ENCODE peak calls at places on chromosome 13, in eight cellular contexts. K is thyroid gland, Q is pancreas, M is mesothelial cell of epicardium, Z is progenitor cell of endocrine pancreas, B is uterus, V is tibial artery, F is GM23338. L is an unnamed sample.

GRCh38 chr13:32031815-32032345 is 306 bp downstream of the FRY start:
- DNase-seq in K (no peak), Q (no peak), M (no peak), Z (no peak), B (no peak), V (no peak), F (peak; percentile 33), L (no peak)

GRCh38 chr13:34412295-34412694 is 529.8 kb upstream of the NBEA start:
- DNase-seq in K (no peak), Q (no peak), M (no peak), Z (no peak), B (no peak), V (no peak), F (no peak), L (no peak)

GRCh38 chr13:24709186-24709913 is 29.1 kb downstream of the ATP12A start:
- DNase-seq in K (no peak), Q (no peak), M (no peak), Z (no peak), B (no peak), V (no peak), F (peak; percentile 26), L (no peak)

GRCh38 chr13:29861694-29862110 is 11.3 kb upstream of the UBL3 start:
- DNase-seq in K (no peak), Q (no peak), M (no peak), Z (no peak), B (no peak), V (no peak), F (no peak), L (no peak)

GRCh38 chr13:112762690-112763080 is 72.8 kb downstream of the ATP11A start:
- DNase-seq in K (no peak), Q (no peak), M (no peak), Z (no peak), B (no peak), V (no peak), F (no peak), L (no peak)

GRCh38 chr13:109954441-109954840 is 168.1 kb upstream of the IRS2 start:
- DNase-seq in K (no peak), Q (no peak), M (no peak), Z (no peak), B (no peak), V (no peak), F (no peak), L (no peak)

GRCh38 chr13:86109107-86109506 is 309.9 kb upstream of the SLITRK6 start:
- DNase-seq in K (no peak), Q (no peak), M (no peak), Z (no peak), B (no peak), V (no peak), F (no peak), L (no peak)

GRCh38 chr13:39370554-39370953 is 232.4 kb downstream of the LHFPL6 start:
- DNase-seq in K (no peak), Q (no peak), M (no peak), Z (no peak), B (peak; percentile 49), V (peak; percentile 48), F (no peak), L (peak; percentile 49)

GRCh38 chr13:23678768-23679167 is 108.6 kb downstream of the TNFRSF19 start:
- DNase-seq in K (no peak), Q (no peak), M (no peak), Z (no peak), B (no peak), V (no peak), F (no peak), L (no peak)

GRCh38 chr13:98466634-98467236 is 110.2 kb downstream of the STK24 start:
- DNase-seq in K (no peak), Q (peak; percentile 50), M (no peak), Z (peak; percentile 37), B (no peak), V (no peak), F (peak; percentile 84), L (no peak)

GRCh38 chr13:112984501-112984900 is 15.5 kb downstream of the MCF2L start:
- DNase-seq in K (no peak), Q (no peak), M (no peak), Z (no peak), B (no peak), V (no peak), F (no peak), L (no peak)

GRCh38 chr13:111789420-111789819 is 277.5 kb upstream of the SOX1 start:
- DNase-seq in K (no peak), Q (peak; percentile 17), M (no peak), Z (no peak), B (no peak), V (no peak), F (no peak), L (no peak)

GRCh38 chr13:23889598-23890224 is 511 bp upstream of the MIPEP start:
- DNase-seq in K (no peak), Q (no peak), M (no peak), Z (no peak), B (no peak), V (no peak), F (peak; percentile 6), L (no peak)

GRCh38 chr13:71774863-71775262 is 92.1 kb downstream of the DACH1 start:
- DNase-seq in K (no peak), Q (no peak), M (no peak), Z (no peak), B (no peak), V (no peak), F (no peak), L (no peak)

GRCh38 chr13:108158746-108159145 is 56.6 kb downstream of the LIG4 start:
- DNase-seq in K (no peak), Q (no peak), M (no peak), Z (no peak), B (no peak), V (no peak), F (no peak), L (no peak)

GRCh38 chr13:42146359-42146758 is 97.9 kb downstream of the DGKH start:
- DNase-seq in K (no peak), Q (no peak), M (no peak), Z (no peak), B (no peak), V (no peak), F (no peak), L (no peak)

GRCh38 chr13:41833851-41834250 is 127.1 kb downstream of the VWA8 start:
- DNase-seq in K (no peak), Q (no peak), M (no peak), Z (no peak), B (no peak), V (no peak), F (no peak), L (no peak)

GRCh38 chr13:20684535-20684934 is 19.0 kb upstream of the IL17D start:
- DNase-seq in K (no peak), Q (no peak), M (no peak), Z (no peak), B (no peak), V (no peak), F (peak; percentile 33), L (no peak)

GRCh38 chr13:40786568-40786996 is 2.8 kb upstream of the SLC25A15 start:
- DNase-seq in K (no peak), Q (no peak), M (no peak), Z (no peak), B (no peak), V (no peak), F (no peak), L (no peak)

GRCh38 chr13:80924596-80924995 is 583.7 kb upstream of the SPRY2 start:
- DNase-seq in K (no peak), Q (no peak), M (no peak), Z (no peak), B (no peak), V (peak; percentile 41), F (no peak), L (no peak)

GRCh38 chr13:102680842-102681725 is 13.8 kb downstream of the METTL21C start:
- DNase-seq in K (no peak), Q (no peak), M (no peak), Z (no peak), B (no peak), V (no peak), F (no peak), L (no peak)

GRCh38 chr13:102597029-102598015 is 536 bp downstream of the TPP2 start:
- DNase-seq in K (peak; percentile 27), Q (peak; percentile 78), M (no peak), Z (peak; percentile 12), B (peak; percentile 23), V (peak; percentile 30), F (peak; percentile 31), L (peak; percentile 18)

GRCh38 chr13:88896466-88896865 is 1225.3 kb downstream of the SLITRK5 start:
- DNase-seq in K (no peak), Q (peak; percentile 44), M (no peak), Z (no peak), B (no peak), V (no peak), F (no peak), L (no peak)

DNA sequence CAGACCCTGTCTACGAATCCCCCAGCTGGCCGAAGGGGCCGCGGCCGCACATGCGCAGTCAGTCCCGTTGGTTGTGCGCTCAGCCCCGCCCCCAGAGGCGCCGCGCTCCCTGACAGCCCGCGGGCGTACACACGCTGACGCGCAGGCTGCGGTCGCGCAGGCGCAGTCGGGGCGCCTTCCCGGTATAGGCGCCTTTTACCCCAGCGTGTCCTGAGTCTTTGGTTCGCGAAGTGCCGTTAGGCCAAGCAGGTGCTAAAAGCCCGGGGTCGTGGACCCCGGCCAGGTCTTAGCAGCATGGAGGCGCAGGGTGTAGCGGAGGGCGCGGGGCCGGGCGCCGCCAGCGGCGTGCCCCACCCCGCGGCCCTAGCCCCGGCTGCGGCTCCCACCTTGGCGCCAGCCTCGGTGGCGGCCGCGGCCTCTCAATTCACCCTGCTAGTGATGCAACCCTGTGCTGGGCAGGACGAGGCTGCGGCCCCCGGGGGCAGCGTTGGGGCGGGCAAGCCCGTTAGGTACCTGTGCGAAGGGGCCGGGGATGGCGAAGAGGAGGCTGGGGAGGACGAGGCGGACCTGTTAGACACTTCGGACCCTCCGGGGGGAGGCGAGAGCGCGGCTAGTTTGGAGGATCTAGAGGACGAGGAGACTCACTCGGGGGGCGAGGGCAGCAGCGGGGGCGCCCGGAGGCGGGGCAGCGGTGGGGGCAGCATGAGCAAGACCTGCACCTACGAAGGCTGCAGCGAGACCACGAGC is at the start of gene RFXAP:
- DNase-seq in K (peak; percentile 89), Q (peak; percentile 98), M (peak; percentile 94), Z (peak; percentile 97), B (peak; percentile 86), V (peak; percentile 85), F (peak; percentile 94), L (peak; percentile 66)
- TF ChIP-seq CTCF in K (no peak), Q (no peak), M (no peak), Z (no peak), B (no peak), V (no peak), F (no peak), L (no peak)

GRCh38 chr13:57748096-57748495 is 116.6 kb downstream of the PCDH17 start:
- DNase-seq in K (no peak), Q (no peak), M (no peak), Z (no peak), B (no peak), V (no peak), F (no peak), L (no peak)
- TF ChIP-seq CTCF in K (no peak), Q (no peak), M (no peak), Z (no peak), B (no peak), V (no peak), F (no peak), L (no peak)

GRCh38 chr13:106867249-106867648 is 299.3 kb upstream of the ARGLU1 start:
- DNase-seq in K (no peak), Q (no peak), M (no peak), Z (no peak), B (no peak), V (no peak), F (peak; percentile 16), L (no peak)
- TF ChIP-seq CTCF in K (no peak), Q (no peak), M (no peak), Z (no peak), B (no peak), V (peak; percentile 24), F (no peak), L (no peak)

GRCh38 chr13:77521595-77522367 is 13.7 kb upstream of the SCEL start:
- DNase-seq in K (peak; percentile 73), Q (no peak), M (no peak), Z (no peak), B (no peak), V (no peak), F (peak; percentile 65), L (no peak)
- TF ChIP-seq CTCF in K (no peak), Q (no peak), M (no peak), Z (no peak), B (no peak), V (no peak), F (no peak), L (no peak)